ENCODE peak calls at places on chromosomes 5 and 9, in four cellular contexts. I is activated naive CD4-positive, alpha-beta T cell treated with Interleukin-2 at 50 U/mL for 16 hours; E is BJ; D is HTR-8/SVneo. Y is an unnamed sample.

GRCh38 chr9:81683214-81683613 is 6.1 kb downstream of the TLE1 start:
- DNase-seq in I (no peak), E (no peak), D (no peak), Y (no peak)

GRCh38 chr9:33466565-33467495 is 6.9 kb downstream of the NOL6 start:
- DNase-seq in I (peak), E (no peak), D (peak), Y (peak)

GRCh38 chr5:127680579-127680978 is 22.6 kb upstream of the CCDC192 start:
- DNase-seq in I (no peak), E (no peak), D (no peak), Y (no peak)

GRCh38 chr9:117644133-117644532 is 60.1 kb upstream of the TLR4 start:
- DNase-seq in E (no peak), I (no peak), D (no peak), Y (no peak)

GRCh38 chr5:150386024-150386855 is 26.5 kb downstream of the CD74 start:
- DNase-seq in D (no peak), E (no peak), I (no peak), Y (peak)

GRCh38 chr5:137220523-137220927 is 278.6 kb downstream of the SPOCK1 start:
- DNase-seq in D (peak), I (no peak), E (peak), Y (peak)

GRCh38 chr5:147985593-147985992 is 78.2 kb upstream of the SPINK5 start:
- DNase-seq in E (no peak), D (no peak), I (no peak), Y (no peak)

GRCh38 chr9:12794024-12794799 is 19.4 kb downstream of the LURAP1L start:
- DNase-seq in D (no peak), E (no peak), I (no peak), Y (no peak)

GRCh38 chr5:35294017-35294416 is 63.7 kb upstream of the PRLR start:
- DNase-seq in I (no peak), E (no peak), D (no peak), Y (no peak)

GRCh38 chr9:99870126-99870525 is 36.3 kb upstream of the STX17 start:
- DNase-seq in I (no peak), D (no peak), E (no peak), Y (peak)

GRCh38 chr9:87880116-87880515 is 2.6 kb upstream of the SPATA31E1 start:
- DNase-seq in I (no peak), E (no peak), D (no peak), Y (no peak)

GRCh38 chr5:90342576-90342975 is 67.0 kb downstream of the CETN3 start:
- DNase-seq in I (no peak), E (no peak), D (no peak), Y (no peak)

GRCh38 chr5:62720036-62720441 is 141.4 kb downstream of the LRRC70 start:
- DNase-seq in I (no peak), D (no peak), E (no peak), Y (no peak)

GRCh38 chr9:38311382-38312270 is 80.9 kb upstream of the ALDH1B1 start:
- DNase-seq in D (no peak), I (no peak), E (no peak), Y (no peak)

GRCh38 chr5:14675309-14675708 is 10.8 kb downstream of the OTULIN start:
- DNase-seq in I (no peak), E (no peak), D (no peak), Y (no peak)

Y was measured in trophoblast cell.